ENCODE peak calls at places on chromosomes 6 and 20, in four cellular contexts. G is SK-N-SH, C is HepG2, L is GM12878. S is an unnamed sample.

GRCh38 chr20:9635756-9636155 is 121.4 kb downstream of the LAMP5 start:
- DNase-seq in G (no peak), C (no peak), L (no peak), S (no peak)

GRCh38 chr6:138160329-138161117 is 1.2 kb upstream of the ARFGEF3 start:
- DNase-seq in G (no peak), C (no peak), L (no peak), S (no peak)

GRCh38 chr20:57211949-57212889 is 54.2 kb downstream of the BMP7 start:
- DNase-seq in G (no peak), C (peak), L (no peak), S (peak)

GRCh38 chr20:22001886-22002285 is 296.4 kb downstream of the PAX1 start:
- DNase-seq in L (no peak), C (no peak), G (no peak), S (no peak)

GRCh38 chr6:38554700-38555413 is 84.9 kb downstream of the BTBD9 start:
- DNase-seq in C (no peak), L (no peak), G (no peak), S (no peak)

GRCh38 chr6:55175778-55176084 is 1.4 kb downstream of the HCRTR2 start:
- DNase-seq in G (no peak), C (no peak), L (no peak), S (no peak)

GRCh38 chr20:24751551-24751950 is 197.5 kb upstream of the CST7 start:
- DNase-seq in C (no peak), G (no peak), L (no peak), S (no peak)

GRCh38 chr20:17620371-17621228 is 50.7 kb downstream of the DSTN start:
- DNase-seq in L (no peak), G (peak), C (no peak), S (no peak)

GRCh38 chr6:2739335-2739734 is 11.4 kb downstream of the MYLK4 start:
- DNase-seq in G (no peak), C (peak), L (no peak), S (no peak)

GRCh38 chr20:17533396-17533795 is 2.2 kb upstream of the BFSP1 start:
- DNase-seq in C (peak), G (peak), L (no peak), S (no peak)

GRCh38 chr6:26183581-26184408 is 96.6 kb downstream of the HFE start:
- DNase-seq in L (peak), C (no peak), G (peak), S (no peak)
- TF ChIP-seq TCF12 in L (no peak), C (no peak), G (no peak), S (no peak)

GRCh38 chr20:13874269-13875158 is 89.7 kb downstream of the NDUFAF5 start:
- DNase-seq in L (no peak), G (no peak), C (no peak), S (peak)
- TF ChIP-seq TCF12 in L (no peak), G (no peak), C (no peak), S (no peak)

DNA sequence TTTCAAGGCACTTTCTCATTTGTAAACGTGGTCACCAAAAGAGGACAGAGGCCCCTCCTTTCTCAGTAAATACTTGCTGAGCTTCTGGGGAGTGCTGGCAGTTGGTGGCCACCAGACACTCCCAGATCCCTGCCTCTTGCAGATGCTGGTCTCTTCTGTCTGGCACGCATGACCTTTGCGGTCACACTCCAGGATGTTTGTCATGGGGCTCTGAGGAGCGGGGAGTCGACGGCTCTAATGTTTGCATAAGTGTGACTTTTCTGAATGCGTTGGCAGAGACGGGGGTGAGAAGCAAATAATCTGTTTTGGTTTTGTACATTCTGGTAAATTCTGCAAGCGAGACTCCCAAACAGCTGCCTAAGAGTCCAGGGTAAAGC is 101.2 kb downstream of the YTHDF1 start:
- DNase-seq in G (no peak), C (no peak), L (no peak), S (no peak)
- TF ChIP-seq TCF12 in G (no peak), C (no peak), L (no peak), S (no peak)

DNA sequence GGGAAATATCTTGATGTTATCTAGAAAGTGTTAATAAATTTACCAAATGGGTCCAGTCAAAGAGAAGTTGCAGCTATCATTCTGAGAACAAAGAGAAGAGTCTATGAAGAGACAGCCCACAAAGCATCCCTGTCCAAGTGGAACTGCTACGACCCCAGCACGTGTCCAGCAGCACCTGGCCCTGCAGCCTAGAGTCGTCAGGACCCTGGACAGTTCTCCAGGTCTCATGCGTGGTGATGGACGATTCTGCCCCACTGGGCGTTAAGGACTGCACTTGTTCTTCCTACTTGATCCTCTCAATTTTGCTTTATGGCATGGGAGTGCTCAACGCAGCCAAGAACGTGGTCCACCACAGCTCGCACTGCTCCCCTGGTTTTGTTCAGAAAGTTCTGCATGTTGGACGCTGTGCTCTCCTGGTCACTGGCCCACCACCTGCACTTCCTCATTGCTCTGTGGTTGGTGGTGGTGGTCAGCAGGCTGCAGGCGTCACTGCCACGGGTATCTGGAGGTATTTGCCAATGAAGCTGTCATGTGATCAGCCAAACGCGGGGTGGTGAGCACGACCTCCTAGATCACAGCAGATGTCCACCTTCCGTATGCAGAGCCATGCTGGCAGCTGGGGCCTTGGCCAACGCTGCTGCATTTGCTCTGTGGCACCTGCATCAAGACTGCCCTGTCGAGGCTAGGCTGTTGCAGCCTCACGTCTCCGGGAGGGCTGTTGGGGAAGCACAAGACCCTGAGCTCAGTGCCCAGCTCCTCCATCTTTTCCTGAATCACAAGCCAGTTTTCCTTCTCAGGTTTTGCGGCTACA is 356.4 kb downstream of the CDH4 start:
- DNase-seq in C (peak), G (no peak), L (no peak), S (no peak)
- TF ChIP-seq TCF12 in C (no peak), G (no peak), L (no peak), S (no peak)

DNA sequence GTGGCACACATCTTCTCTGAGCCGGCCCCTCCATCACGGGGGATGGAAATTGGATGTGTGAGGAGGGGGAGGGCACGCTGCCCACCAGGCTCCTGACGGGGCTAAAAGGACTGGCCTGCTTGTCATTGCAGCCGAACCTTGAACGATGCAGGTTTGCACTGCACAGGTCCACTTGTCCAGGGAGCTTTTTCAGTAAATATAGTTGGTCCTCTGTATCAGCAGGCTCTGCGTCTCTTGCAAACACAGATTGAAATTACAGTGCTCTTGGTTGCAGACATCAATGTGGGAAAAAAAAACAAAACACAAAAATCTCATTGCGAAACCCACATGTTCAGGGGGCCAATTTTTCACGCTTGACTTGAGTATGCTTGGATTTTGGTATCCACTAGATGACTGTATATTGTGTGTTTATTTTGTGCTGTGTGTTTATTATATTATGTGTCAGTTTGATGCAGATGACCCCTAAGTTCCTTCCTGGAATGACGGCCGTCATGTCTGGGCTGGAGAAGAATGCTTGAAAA is 29.2 kb downstream of the ERMARD start:
- DNase-seq in G (no peak), L (no peak), C (peak), S (no peak)
- TF ChIP-seq TCF12 in G (no peak), L (no peak), C (no peak), S (no peak)

GRCh38 chr6:106732541-106732940 is 103.2 kb downstream of the QRSL1 start:
- DNase-seq in L (no peak), C (no peak), G (no peak), S (no peak)

GRCh38 chr6:106730672-106731071 is 101.3 kb downstream of the QRSL1 start:
- DNase-seq in G (no peak), C (no peak), L (no peak), S (no peak)

GRCh38 chr6:106731843-106732160 is 102.4 kb downstream of the QRSL1 start:
- DNase-seq in L (no peak), C (no peak), G (no peak), S (no peak)

GRCh38 chr6:106730264-106730663 is 100.9 kb downstream of the QRSL1 start:
- DNase-seq in G (no peak), C (no peak), L (no peak), S (no peak)

GRCh38 chr6:106731144-106731842 is 101.9 kb downstream of the QRSL1 start:
- DNase-seq in G (no peak), L (no peak), C (peak), S (no peak)
- TF ChIP-seq TCF12 in G (no peak), L (no peak), C (peak), S (no peak)

GRCh38 chr6:163459007-163459406 is 44.5 kb downstream of the QKI start:
- DNase-seq in C (no peak), L (no peak), G (no peak), S (no peak)
- TF ChIP-seq TCF12 in C (no peak), L (no peak), G (no peak), S (no peak)